ENCODE peak calls at places on chromosomes 7 and 10, in nine cellular contexts. V is mammary epithelial cell, T is uterus, A is breast epithelium, G is AG04450, E is kidney epithelial cell, H is AG10803, U is vagina, I is astrocyte of the spinal cord. C is an unnamed sample.

GRCh38 chr10:129955591-129956284 is 8.3 kb downstream of the EBF3 start:
- DNase-seq in V (no peak), A (no peak), G (no peak), H (peak), T (no peak), E (peak), U (no peak), I (no peak), C (no peak)

GRCh38 chr7:96088579-96088978 is 233.3 kb downstream of the SLC25A13 start:
- DNase-seq in A (no peak), E (no peak), I (peak), G (no peak), V (peak), U (no peak), H (no peak), T (no peak), C (no peak)

GRCh38 chr7:49775949-49776443 is 2.6 kb downstream of the VWC2 start:
- DNase-seq in U (no peak), A (no peak), E (no peak), H (no peak), V (no peak), I (no peak), G (no peak), T (no peak), C (no peak)

GRCh38 chr10:102632394-102633062 is 11.8 kb upstream of the TRIM8 start:
- DNase-seq in T (peak), I (peak), U (no peak), E (no peak), H (peak), G (no peak), V (no peak), A (no peak), C (no peak)

GRCh38 chr7:73533742-73534141 is 11.6 kb upstream of the BAZ1B start:
- DNase-seq in T (no peak), E (no peak), G (no peak), A (no peak), V (no peak), U (no peak), I (no peak), H (no peak), C (no peak)

GRCh38 chr7:138091073-138091472 is 14.8 kb downstream of the AKR1D1 start:
- DNase-seq in H (no peak), G (no peak), E (no peak), U (no peak), V (no peak), I (no peak), A (no peak), T (no peak), C (no peak)

GRCh38 chr7:13165854-13166253 is 478.4 kb downstream of the ARL4A start:
- DNase-seq in H (no peak), A (no peak), U (no peak), I (no peak), G (no peak), T (no peak), V (no peak), E (no peak), C (no peak)

GRCh38 chr10:24427678-24428409 is 218.9 kb downstream of the KIAA1217 start:
- DNase-seq in V (no peak), G (no peak), I (no peak), H (peak), A (no peak), E (no peak), T (no peak), U (no peak), C (no peak)

GRCh38 chr10:77021966-77022365 is 615.6 kb downstream of the KCNMA1 start:
- DNase-seq in G (no peak), U (no peak), E (no peak), H (no peak), I (no peak), V (no peak), A (no peak), T (no peak), C (no peak)

GRCh38 chr10:11822809-11823121 is 391 bp upstream of the PROSER2 start:
- DNase-seq in T (no peak), G (no peak), H (no peak), U (no peak), A (no peak), E (no peak), I (no peak), V (no peak), C (no peak)

GRCh38 chr10:11823122-11823988 is at the start of gene PROSER2:
- DNase-seq in I (peak), V (peak), U (no peak), E (no peak), H (peak), T (peak), G (no peak), A (peak), C (no peak)

GRCh38 chr10:11824376-11824775 is 1.2 kb downstream of the PROSER2 start:
- DNase-seq in H (peak), E (no peak), G (no peak), V (peak), T (no peak), I (peak), A (no peak), U (no peak), C (no peak)

GRCh38 chr10:11823989-11824346 is 812 bp downstream of the PROSER2 start:
- DNase-seq in G (no peak), I (peak), A (no peak), E (no peak), U (no peak), V (peak), H (peak), T (no peak), C (no peak)

GRCh38 chr10:11822031-11822756 is 962 bp upstream of the PROSER2 start:
- DNase-seq in G (no peak), E (no peak), V (peak), I (no peak), T (no peak), U (no peak), A (no peak), H (no peak), C (no peak)
- TF ChIP-seq CTCF in G (no peak), E (no peak), V (no peak), I (no peak), T (no peak), U (no peak), A (no peak), H (no peak), C (no peak)

DNA sequence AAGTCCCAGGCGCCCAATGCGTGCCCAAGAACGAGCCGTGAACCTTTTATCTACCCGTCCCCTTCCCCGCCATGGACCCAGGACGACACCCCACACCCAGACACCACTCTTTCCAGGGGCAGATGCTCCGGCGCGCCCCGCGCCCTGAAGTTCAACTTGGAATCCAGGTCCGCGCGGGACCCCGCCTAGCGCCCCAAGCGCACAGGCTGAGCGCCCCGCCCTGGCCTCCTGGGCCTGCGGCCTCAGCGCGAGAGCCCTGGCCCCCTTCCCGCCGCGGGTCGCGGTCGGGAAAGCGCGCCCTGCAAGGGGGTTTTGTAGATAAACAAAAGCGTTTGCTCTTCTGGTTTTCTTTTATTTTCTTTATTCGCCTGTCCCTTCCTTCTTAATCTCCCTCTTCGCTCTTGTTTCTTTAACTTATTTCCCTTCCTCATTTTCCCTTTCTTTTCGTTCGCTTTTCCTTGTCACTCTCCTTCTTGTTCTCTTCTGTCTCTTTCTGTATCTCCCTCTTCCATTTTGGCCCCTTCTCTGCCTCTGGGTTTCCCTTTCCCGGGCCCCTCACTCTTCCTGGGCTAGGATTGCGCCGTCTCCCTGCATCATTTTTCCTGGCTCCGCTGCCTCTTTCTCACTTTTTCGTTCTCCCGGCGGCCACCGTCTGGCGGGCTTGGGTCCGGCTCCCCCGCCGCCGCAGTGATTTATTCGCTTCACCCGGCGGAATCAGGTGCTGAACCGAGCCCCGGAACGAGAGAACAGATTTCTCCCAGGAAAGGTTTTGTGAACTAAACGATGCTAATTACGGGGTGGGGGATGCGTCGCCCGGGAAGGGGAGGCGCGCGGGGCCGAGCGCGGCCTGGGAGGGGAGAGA is 15.3 kb upstream of the PAX2 start:
- DNase-seq in H (no peak), A (no peak), T (no peak), U (no peak), G (no peak), E (no peak), V (no peak), I (no peak), C (no peak)
- H3K4me3 ChIP-seq in H (no peak), A (peak), T (no peak), U (no peak), G (no peak), E (peak), V (no peak), I (no peak), C (no peak)

DNA sequence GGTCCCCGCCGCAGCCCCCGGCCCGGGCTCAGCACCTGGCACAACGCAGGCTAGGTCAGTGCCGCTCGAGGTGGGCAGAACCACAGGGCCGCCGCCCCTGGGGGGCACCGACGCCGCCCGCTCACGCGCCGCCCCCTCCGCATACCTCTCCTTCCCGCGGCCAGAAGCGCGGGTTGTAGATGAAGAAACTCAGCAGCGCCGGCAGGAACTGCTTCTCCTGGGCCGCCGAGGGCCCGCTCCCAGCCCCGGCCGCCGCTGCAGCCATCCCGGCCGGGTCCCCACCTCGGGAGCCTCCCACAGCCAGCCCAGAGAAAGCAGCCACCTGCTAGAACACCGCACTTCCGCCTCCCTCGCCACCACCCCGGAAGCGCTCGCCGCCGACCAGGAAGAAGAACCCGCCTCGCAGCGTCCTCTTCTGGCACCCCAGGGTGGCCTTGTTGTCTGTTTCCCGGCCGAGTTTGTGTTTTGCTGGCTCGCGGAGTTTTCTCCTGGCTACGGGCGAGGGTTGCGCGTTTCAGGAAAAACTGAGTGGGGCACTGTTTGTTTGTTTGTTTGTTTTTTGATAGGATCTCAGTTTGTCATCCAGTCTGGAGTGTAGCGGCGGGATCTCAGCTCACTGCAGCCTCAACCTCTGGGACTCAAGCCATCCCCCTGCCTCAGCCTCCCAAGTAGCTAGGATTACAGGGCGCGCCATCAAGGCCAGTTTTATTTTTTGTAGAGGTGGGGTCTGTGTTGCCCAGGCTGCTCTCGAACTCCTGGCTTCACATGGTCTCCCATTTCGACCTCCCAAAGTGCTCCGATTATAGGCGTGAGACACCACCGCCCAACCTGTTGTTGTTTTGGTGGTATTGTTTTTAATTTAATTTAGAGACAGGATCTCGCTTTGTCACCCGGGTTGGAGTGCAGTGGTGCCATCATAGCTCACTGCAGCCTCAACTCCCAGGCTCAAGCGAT is 17.7 kb downstream of the OCM2 start:
- DNase-seq in G (peak), V (peak), U (no peak), H (peak), T (peak), A (peak), I (peak), E (peak), C (no peak)
- TF ChIP-seq CTCF in G (peak), V (peak), U (no peak), H (peak), T (no peak), A (no peak), I (peak), E (peak), C (no peak)

DNA sequence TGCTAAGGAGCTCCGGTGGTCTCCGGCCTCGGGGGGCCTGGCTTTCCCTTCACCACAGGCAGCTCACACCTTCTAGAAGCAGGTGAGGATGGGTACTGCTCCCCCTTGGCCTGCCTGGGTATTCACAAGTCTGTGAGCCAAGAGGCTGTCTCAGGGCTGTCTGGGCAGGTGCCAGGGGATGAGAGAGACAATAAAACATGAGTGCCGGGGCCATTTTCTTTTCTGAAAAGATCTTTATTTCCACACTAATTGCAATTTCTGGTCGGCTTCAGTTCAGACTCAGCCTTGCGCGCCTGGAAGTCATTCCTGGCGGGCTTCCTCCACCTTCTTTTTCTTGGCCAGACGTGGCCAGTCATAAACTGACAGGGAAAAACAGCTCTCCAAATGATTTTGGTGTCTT is 171.3 kb downstream of the ARHGAP12 start:
- DNase-seq in U (no peak), A (no peak), T (peak), V (no peak), E (no peak), H (peak), I (peak), G (no peak), C (no peak)
- H3K4me3 ChIP-seq in U (no peak), A (no peak), T (no peak), V (no peak), E (no peak), H (no peak), I (no peak), G (no peak), C (no peak)

GRCh38 chr7:134850048-134850447 is 70.6 kb downstream of the CALD1 start:
- DNase-seq in H (no peak), T (no peak), V (no peak), U (no peak), E (no peak), I (peak), G (no peak), A (no peak), C (no peak)

GRCh38 chr7:134851141-134851540 is 71.7 kb downstream of the CALD1 start:
- DNase-seq in U (no peak), T (no peak), G (no peak), E (no peak), I (no peak), V (no peak), A (no peak), H (no peak), C (no peak)

GRCh38 chr7:134844200-134844599 is 64.8 kb downstream of the CALD1 start:
- DNase-seq in U (no peak), G (no peak), E (no peak), H (no peak), V (peak), T (no peak), A (no peak), I (no peak), C (no peak)

GRCh38 chr7:134845461-134845860 is 66.0 kb downstream of the CALD1 start:
- DNase-seq in I (no peak), G (no peak), U (no peak), A (no peak), T (no peak), V (peak), H (no peak), E (no peak), C (no peak)

DNA sequence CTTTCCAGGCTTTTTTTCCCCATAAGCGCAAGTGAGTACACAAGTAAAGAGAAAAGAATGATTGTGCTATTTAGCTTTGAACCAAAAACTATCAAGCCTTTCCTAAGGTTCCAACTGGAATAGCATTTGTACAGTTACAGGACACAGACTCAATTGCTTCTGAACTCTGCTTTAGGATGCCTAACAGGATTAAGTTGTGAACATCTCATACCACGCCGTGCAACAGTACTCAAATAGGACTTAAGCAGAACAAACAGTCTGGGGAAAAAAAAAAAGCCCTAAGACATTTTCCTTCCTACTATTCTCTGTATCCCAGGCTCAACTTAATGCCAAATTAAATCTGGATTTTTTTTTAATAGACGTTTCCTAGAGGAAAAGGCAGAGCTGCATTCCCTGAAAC is 68.4 kb downstream of the CALD1 start:
- DNase-seq in I (no peak), A (no peak), G (no peak), V (no peak), U (no peak), H (no peak), E (no peak), T (no peak), C (no peak)
- TF ChIP-seq CTCF in I (no peak), A (no peak), G (no peak), V (no peak), U (no peak), H (no peak), E (no peak), T (no peak), C (no peak)

GRCh38 chr10:7410306-7410799 is 481 bp downstream of the SFMBT2 start:
- DNase-seq in T (peak), U (peak), E (no peak), G (no peak), H (no peak), I (no peak), A (no peak), V (no peak), C (no peak)

GRCh38 chr10:7412482-7413251 is 1.8 kb upstream of the SFMBT2 start:
- DNase-seq in U (no peak), E (no peak), A (peak), V (no peak), T (peak), H (no peak), G (no peak), I (no peak), C (no peak)

GRCh38 chr10:7410800-7411670 is at the start of gene SFMBT2:
- DNase-seq in A (peak), H (peak), I (peak), G (peak), T (peak), E (peak), V (peak), U (peak), C (no peak)

GRCh38 chr10:7409732-7410168 is 1.1 kb downstream of the SFMBT2 start:
- DNase-seq in E (no peak), H (no peak), G (no peak), T (no peak), I (peak), V (no peak), U (peak), A (no peak), C (no peak)

GRCh38 chr10:7411671-7412481 is 1.0 kb upstream of the SFMBT2 start:
- DNase-seq in T (peak), A (no peak), G (no peak), I (no peak), V (no peak), U (no peak), E (no peak), H (no peak), C (no peak)
- H3K4me3 ChIP-seq in T (peak), A (peak), G (no peak), I (peak), V (no peak), U (peak), E (no peak), H (no peak), C (peak)

GRCh38 chr7:4179616-4180380 is 502.3 kb upstream of the FOXK1 start:
- DNase-seq in H (no peak), E (no peak), U (no peak), G (no peak), A (no peak), T (no peak), V (no peak), I (no peak), C (no peak)
- TF ChIP-seq CTCF in H (no peak), E (no peak), U (no peak), G (no peak), A (no peak), T (no peak), V (no peak), I (no peak), C (no peak)